ENCODE peak calls at places on chromosomes 1 and 21, in seven cellular contexts. U is choroid plexus epithelial cell; A is trophoblast cell; J is A549; Y is suprapubic skin; X is upper lobe of left lung; V is naive thymus-derived CD4-positive, alpha-beta T cell. G is an unnamed sample.
A peak's percentile ranks its signal among the peaks of the same experiment; 100 is the strongest.

GRCh38 chr1:232404227-232404626 is 225.7 kb downstream of the SIPA1L2 start:
- DNase-seq in J (no peak), Y (no peak), X (no peak), A (no peak), U (no peak), V (no peak), G (no peak)

GRCh38 chr1:61779231-61779630 is 37.0 kb downstream of the PATJ start:
- DNase-seq in J (no peak), A (no peak), V (no peak), X (no peak), Y (no peak), U (no peak), G (no peak)

GRCh38 chr1:209227941-209228340 is 355.6 kb upstream of the CAMK1G start:
- DNase-seq in Y (no peak), V (no peak), J (no peak), X (no peak), U (no peak), A (peak; percentile 45), G (no peak)

GRCh38 chr21:41589620-41590175 is 81.7 kb upstream of the TMPRSS2 start:
- DNase-seq in U (no peak), Y (peak; percentile 40), V (no peak), J (no peak), A (no peak), X (no peak), G (no peak)

GRCh38 chr1:212597495-212597894 is 11.1 kb upstream of the ATF3 start:
- DNase-seq in U (peak; percentile 81), Y (no peak), X (no peak), A (peak; percentile 52), J (no peak), V (no peak), G (no peak)

GRCh38 chr1:115650961-115651360 is 9.2 kb downstream of the VANGL1 start:
- DNase-seq in V (no peak), A (no peak), X (no peak), U (no peak), J (no peak), Y (no peak), G (no peak)

GRCh38 chr1:235450433-235450832 is 53.8 kb downstream of the B3GALNT2 start:
- DNase-seq in Y (no peak), X (no peak), J (no peak), V (no peak), U (no peak), A (no peak), G (no peak)

GRCh38 chr1:3011631-3012510 is 9.4 kb upstream of the ACTRT2 start:
- DNase-seq in J (no peak), A (no peak), Y (no peak), X (peak; percentile 15), U (no peak), V (no peak), G (no peak)

GRCh38 chr1:228157381-228158126 is 7.8 kb downstream of the GJC2 start:
- DNase-seq in V (peak; percentile 43), J (no peak), Y (no peak), A (no peak), X (no peak), U (no peak), G (no peak)

GRCh38 chr1:34164510-34165381 is at the start of gene CSMD2:
- DNase-seq in Y (no peak), V (no peak), A (peak; percentile 32), U (peak; percentile 31), X (no peak), J (no peak), G (no peak)

GRCh38 chr1:14304381-14304865 is 294.1 kb upstream of the KAZN start:
- DNase-seq in Y (no peak), X (no peak), U (peak; percentile 61), V (no peak), J (no peak), A (no peak), G (no peak)

GRCh38 chr1:244271909-244272308 is 179.8 kb downstream of the ADSS2 start:
- DNase-seq in Y (no peak), U (no peak), A (no peak), V (no peak), J (no peak), X (no peak), G (no peak)

GRCh38 chr1:191453487-191453886 is 704.8 kb upstream of the RGS18 start:
- DNase-seq in V (no peak), U (no peak), X (no peak), Y (no peak), A (no peak), J (no peak), G (no peak)

GRCh38 chr1:55180075-55180670 is 35.0 kb downstream of the USP24 start:
- DNase-seq in J (no peak), V (no peak), Y (no peak), A (no peak), X (no peak), U (no peak), G (no peak)

GRCh38 chr1:113041569-113042335 is 31.2 kb upstream of the LRIG2 start:
- DNase-seq in J (no peak), X (no peak), U (no peak), Y (no peak), V (no peak), A (no peak), G (no peak)

GRCh38 chr1:17732475-17732874 is 22.7 kb upstream of the ACTL8 start:
- DNase-seq in A (no peak), V (no peak), Y (no peak), X (no peak), U (peak; percentile 24), J (no peak), G (no peak)

DNA sequence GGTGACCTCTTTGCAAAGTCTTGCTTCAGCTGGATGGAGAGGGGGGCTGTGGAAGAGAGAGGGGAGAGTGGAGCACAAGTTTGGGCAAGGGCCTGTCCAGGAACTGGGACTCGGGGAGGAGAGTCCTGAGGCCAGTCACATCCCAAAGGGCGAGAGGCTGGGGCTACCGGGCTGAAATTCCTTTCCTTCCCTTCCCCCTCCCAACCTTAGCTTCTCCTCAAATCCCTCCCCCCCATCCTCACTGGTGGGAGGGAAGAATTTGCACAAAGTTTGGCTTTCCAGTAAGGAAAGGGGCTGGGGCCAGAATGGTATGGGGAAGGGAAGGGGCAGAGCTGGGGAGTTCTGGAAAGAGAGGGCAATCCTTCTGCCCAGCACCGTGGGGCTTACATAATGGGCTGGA is 854 bp downstream of the CNTN2 start:
- DNase-seq in A (no peak), X (no peak), U (no peak), J (no peak), Y (no peak), V (no peak), G (no peak)
- H3K4me3 ChIP-seq in A (no peak overlapping the region), X (no peak overlapping the region), U (no peak overlapping the region), J (no peak overlapping the region), Y (no peak overlapping the region), V (no peak overlapping the region), G (no peak overlapping the region)

DNA sequence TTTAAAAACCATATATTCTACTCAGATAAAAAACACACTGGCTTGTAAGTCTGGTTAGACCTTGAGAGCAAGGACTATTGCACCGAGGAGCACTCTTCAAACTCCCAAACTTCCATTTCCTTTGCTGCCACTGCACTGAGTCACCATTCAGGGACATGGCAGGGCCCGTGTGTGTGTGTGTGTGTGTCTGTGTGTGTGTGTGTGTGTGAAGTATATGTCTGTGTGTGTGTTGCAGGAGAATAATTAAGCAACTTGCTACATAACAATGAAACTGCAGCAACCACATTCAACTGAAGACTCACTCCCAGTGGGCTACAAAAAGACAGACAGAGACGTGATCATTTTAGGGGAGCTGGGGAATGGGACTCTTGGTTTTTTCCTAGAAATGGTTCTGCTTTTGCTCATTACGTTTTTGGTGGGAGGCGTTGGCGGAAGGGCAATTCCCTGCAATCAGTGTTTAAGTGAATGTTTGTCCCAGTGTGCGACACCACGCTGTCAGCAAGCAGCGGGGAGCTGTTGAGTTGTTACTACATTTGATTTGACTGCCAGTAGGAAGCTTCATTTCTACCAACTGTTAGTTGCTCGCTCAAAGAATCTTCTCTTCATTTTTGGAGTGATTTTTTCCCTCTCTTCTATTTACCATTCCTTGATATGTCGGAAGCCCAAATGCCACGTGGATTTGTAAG is 36.2 kb downstream of the ESRRG start:
- DNase-seq in A (no peak), Y (no peak), U (peak; percentile 8), V (no peak), X (no peak), J (no peak), G (no peak)
- H3K4me3 ChIP-seq in A (no peak overlapping the region), Y (no peak overlapping the region), U (no peak overlapping the region), V (no peak overlapping the region), X (no peak overlapping the region), J (no peak overlapping the region), G (no peak overlapping the region)

GRCh38 chr1:226731257-226731893 is 7.7 kb downstream of the ITPKB start:
- DNase-seq in J (no peak), U (no peak), X (no peak), V (no peak), A (no peak), Y (no peak), G (no peak)

GRCh38 chr1:226728448-226728847 is 10.6 kb downstream of the ITPKB start:
- DNase-seq in A (no peak), U (no peak), V (no peak), X (no peak), Y (no peak), J (no peak), G (no peak)

GRCh38 chr1:226730826-226731225 is 8.3 kb downstream of the ITPKB start:
- DNase-seq in V (peak; percentile 43), X (no peak), Y (no peak), U (no peak), A (no peak), J (no peak), G (peak; percentile 17)

GRCh38 chr1:226732856-226733291 is 6.2 kb downstream of the ITPKB start:
- DNase-seq in J (no peak), Y (no peak), A (no peak), U (no peak), V (no peak), X (no peak), G (no peak)

DNA sequence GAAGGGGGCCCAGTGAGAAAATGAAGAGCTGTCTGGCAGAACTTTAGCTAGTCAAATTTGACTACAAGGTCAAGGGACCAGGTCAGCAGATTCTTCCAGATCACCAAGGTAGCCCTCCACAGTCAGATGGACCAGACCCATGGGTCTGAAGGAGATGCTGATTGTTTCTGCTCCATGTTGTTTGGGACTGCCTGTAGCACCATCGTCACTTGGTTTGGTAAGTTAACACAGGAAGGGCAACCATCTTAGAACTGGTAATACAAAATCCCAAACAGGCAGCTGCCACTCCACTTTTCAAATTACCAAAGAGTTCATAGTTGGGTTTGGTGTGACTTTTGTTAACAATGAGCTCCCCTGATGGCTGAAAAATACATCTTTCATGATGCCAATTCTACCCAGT is 9.0 kb downstream of the ITPKB start:
- DNase-seq in J (no peak), A (no peak), U (no peak), Y (no peak), X (no peak), V (no peak), G (no peak)
- H3K4me3 ChIP-seq in J (no peak overlapping the region), A (no peak overlapping the region), U (no peak overlapping the region), Y (no peak overlapping the region), X (no peak overlapping the region), V (peak overlapping the region; percentile 99), G (peak overlapping the region; percentile 34)

GRCh38 chr1:169588785-169589485 is 2.7 kb upstream of the F5 start:
- DNase-seq in U (no peak), X (no peak), V (no peak), A (no peak), Y (no peak), J (no peak), G (no peak)

GRCh38 chr1:169590932-169591331 is 4.7 kb upstream of the F5 start:
- DNase-seq in V (no peak), U (no peak), X (no peak), J (no peak), Y (no peak), A (no peak), G (no peak)

GRCh38 chr1:169595764-169596711 is 9.8 kb upstream of the F5 start:
- DNase-seq in Y (no peak), J (no peak), V (no peak), U (peak; percentile 71), X (no peak), A (peak; percentile 25), G (no peak)

GRCh38 chr1:169594391-169594790 is 8.1 kb upstream of the F5 start:
- DNase-seq in U (no peak), J (no peak), A (no peak), V (no peak), X (no peak), Y (no peak), G (no peak)
- H3K4me3 ChIP-seq in U (no peak overlapping the region), J (no peak overlapping the region), A (no peak overlapping the region), V (no peak overlapping the region), X (no peak overlapping the region), Y (no peak overlapping the region), G (no peak overlapping the region)

G was measured in CD8-positive, alpha-beta T cell.